ENCODE peak calls at places on chromosomes 2 and 18, in six cellular contexts. M, U, K, B, C and A are unnamed samples. For H3K36me3, the result is how much of the 10 kb centered on the place peaks cover.

GRCh38 chr2:45723857-45724256 is 72.4 kb downstream of the PRKCE start:
- DNase-seq in M (no peak), C (no peak), K (no peak), U (no peak), B (no peak), A (no peak)

GRCh38 chr18:73597832-73598615 is 549.6 kb downstream of the FBXO15 start:
- DNase-seq in C (no peak), K (no peak), U (no peak), B (peak), M (no peak), A (no peak)

GRCh38 chr2:216724190-216724589 is 28.8 kb upstream of the IGFBP5 start:
- DNase-seq in U (no peak), M (no peak), B (no peak), K (no peak), C (no peak), A (no peak)

GRCh38 chr2:95333888-95334338 is 36.8 kb downstream of the KCNIP3 start:
- DNase-seq in B (no peak), M (no peak), U (peak), K (peak), C (no peak), A (no peak)

GRCh38 chr2:78082555-78082954 is 560.4 kb upstream of the LRRTM4 start:
- DNase-seq in M (no peak), K (no peak), B (no peak), U (no peak), C (no peak), A (no peak)

GRCh38 chr18:54261894-54262293 is 7.4 kb upstream of the POLI start:
- DNase-seq in B (no peak), U (no peak), M (no peak), K (no peak), C (no peak), A (no peak)

GRCh38 chr2:200454839-200455801 is 54.7 kb downstream of the KCTD18 start:
- DNase-seq in C (no peak), B (no peak), U (peak), M (no peak), K (no peak), A (no peak)

GRCh38 chr2:48795065-48795464 is 39.5 kb upstream of the LHCGR start:
- DNase-seq in B (no peak), C (no peak), K (no peak), M (no peak), U (no peak), A (no peak)

GRCh38 chr2:27606611-27607010 is 22.2 kb downstream of the CCDC121 start:
- DNase-seq in M (no peak), B (no peak), U (no peak), C (no peak), K (no peak), A (no peak)
- H3K36me3 ChIP-seq in M (half or more), B (under half), U (under half), C (half or more), K (under half), A (under half)

GRCh38 chr18:8787764-8788163 is 82.4 kb downstream of the MTCL1 start:
- DNase-seq in U (no peak), K (no peak), M (no peak), C (no peak), B (no peak), A (no peak)

GRCh38 chr18:8788503-8789429 is 83.4 kb downstream of the MTCL1 start:
- DNase-seq in B (no peak), K (no peak), C (no peak), U (no peak), M (no peak), A (no peak)

GRCh38 chr18:8785261-8785660 is 79.9 kb downstream of the MTCL1 start:
- DNase-seq in K (no peak), M (no peak), B (no peak), C (no peak), U (no peak), A (no peak)

GRCh38 chr18:8785855-8786765 is 80.8 kb downstream of the MTCL1 start:
- DNase-seq in M (no peak), B (no peak), K (no peak), C (no peak), U (no peak), A (no peak)

DNA sequence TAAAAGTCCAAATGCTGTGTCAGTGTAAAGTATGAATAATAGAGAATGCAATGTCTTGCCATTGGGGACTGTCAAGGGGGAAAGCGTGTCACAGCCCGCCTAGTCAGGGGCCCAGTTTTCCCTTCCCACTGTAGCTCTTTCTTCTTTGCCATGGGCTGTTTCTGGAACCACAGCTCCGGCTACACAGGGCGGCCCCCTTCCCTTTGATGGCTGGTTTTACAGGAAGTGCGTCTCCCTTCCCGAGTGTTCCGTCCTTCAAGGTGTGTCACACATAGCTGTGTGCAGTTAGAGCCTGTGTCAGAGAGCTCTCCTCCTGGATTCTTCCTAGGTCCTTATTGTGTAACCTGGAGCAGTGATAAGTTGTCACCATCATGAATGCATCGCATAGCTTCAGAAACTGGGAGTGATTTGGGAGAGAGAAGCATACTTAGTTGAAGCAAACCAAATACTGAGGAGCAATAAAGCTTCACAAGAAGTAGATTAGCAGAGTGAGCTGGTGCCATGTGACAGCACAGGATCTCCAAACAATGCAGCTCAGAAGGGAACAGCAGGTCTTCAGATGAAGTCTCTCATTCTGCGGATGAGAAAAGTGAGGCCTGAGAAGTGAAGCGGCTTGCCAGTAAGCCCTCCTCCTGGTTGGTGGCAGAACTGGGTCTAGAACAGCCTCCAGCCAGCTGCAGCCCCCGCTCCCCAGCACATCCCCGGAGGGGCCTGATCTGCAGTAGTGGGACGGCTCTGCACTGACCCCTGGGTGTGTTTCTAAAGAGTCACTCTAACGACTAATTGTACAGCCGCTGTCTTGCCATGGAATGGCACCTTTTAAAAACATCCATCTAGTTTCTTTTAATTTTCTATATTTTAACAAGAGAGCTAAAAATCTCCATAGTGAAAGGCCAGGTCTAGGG is 81.7 kb downstream of the MTCL1 start:
- DNase-seq in K (no peak), U (no peak), M (no peak), C (no peak), B (no peak), A (no peak)
- H3K27ac ChIP-seq in K (no peak), U (no peak), M (no peak), C (no peak), B (no peak), A (no peak)

GRCh38 chr2:121346886-121347285 is 61.9 kb upstream of the TFCP2L1 start:
- DNase-seq in M (no peak), C (no peak), B (peak), K (no peak), U (no peak), A (no peak)
- H3K36me3 ChIP-seq in M (half or more), C (half or more), B (under half), K (under half), U (under half), A (half or more)

DNA sequence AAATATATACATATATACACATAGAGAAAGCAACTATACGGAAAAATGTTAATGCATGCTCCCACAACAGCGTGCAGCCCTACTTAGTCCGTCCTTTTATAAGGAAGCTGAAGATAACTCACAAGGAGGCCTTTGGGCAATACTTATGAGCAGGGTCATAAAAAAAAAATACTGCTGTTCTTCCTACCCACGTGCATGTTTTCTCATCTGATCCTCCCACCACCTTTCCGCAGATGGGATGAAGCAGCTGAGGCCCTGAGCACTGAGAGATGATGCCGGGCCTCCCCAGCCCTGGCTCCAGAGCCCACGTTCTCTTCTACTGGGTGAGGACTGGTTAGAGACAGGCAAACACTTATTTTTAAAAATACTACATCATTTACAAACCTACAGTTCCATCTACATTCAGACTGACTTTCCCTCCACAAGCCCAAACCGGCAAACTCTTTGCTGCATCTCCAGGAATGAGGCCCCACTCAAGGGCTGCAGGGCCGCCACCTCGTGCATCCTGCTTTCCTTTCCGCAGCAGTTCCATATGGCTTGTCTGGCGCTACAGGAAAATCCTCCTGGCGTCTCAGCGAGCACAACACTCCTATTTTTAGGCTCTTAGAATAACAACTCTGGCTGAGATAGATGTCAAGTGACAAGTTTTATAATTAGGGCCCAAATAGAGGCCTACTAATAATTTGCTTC is 41.6 kb downstream of the TBC1D8 start:
- DNase-seq in K (no peak), U (no peak), B (peak), M (peak), C (no peak), A (no peak)
- H3K27ac ChIP-seq in K (no peak), U (no peak), B (no peak), M (peak), C (no peak), A (peak)

GRCh38 chr2:33762636-33763035 is 163.5 kb upstream of the FAM98A start:
- DNase-seq in K (no peak), C (no peak), B (no peak), M (no peak), U (no peak), A (no peak)

GRCh38 chr2:33766175-33766574 is 167.1 kb upstream of the FAM98A start:
- DNase-seq in U (no peak), B (no peak), M (no peak), C (no peak), K (no peak), A (no peak)

GRCh38 chr2:33770023-33770422 is 170.9 kb upstream of the FAM98A start:
- DNase-seq in C (no peak), B (peak), U (no peak), K (no peak), M (no peak), A (no peak)

GRCh38 chr2:33763671-33764310 is 164.7 kb upstream of the FAM98A start:
- DNase-seq in U (no peak), B (no peak), C (no peak), M (no peak), K (no peak), A (no peak)

DNA sequence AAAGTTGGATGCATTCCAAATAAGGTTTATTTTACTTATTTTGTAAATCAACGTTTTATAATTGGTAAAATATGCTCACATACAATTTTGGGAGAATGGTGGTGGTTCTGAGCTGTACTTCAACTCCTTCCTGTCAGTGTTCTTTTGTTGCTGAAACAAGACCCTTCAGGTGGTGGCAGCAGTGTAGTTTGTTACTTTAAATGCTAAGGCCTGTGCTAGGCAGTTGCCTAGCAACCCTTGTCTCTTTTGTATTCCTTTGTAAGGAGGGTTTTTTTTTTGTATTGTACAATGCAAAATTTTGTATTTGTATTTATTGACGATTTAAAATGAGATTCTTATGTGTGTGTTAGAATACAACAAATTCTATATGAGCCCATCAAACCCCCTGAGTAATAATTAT is 166.0 kb upstream of the FAM98A start:
- DNase-seq in B (peak), M (no peak), K (no peak), U (no peak), C (no peak), A (no peak)
- H3K36me3 ChIP-seq in B (under half), M (under half), K (under half), U (under half), C (under half), A (under half)

GRCh38 chr2:23246992-23247683 is 137.8 kb upstream of the KLHL29 start:
- DNase-seq in U (no peak), K (no peak), C (no peak), M (no peak), B (no peak), A (no peak)
- H3K27ac ChIP-seq in U (no peak), K (no peak), C (no peak), M (no peak), B (no peak), A (no peak)